ENCODE peak calls at places on chromosome 15, in six cellular contexts. V, R, E, X, K and I are unnamed samples.

GRCh38 chr15:83030021-83030420 is 18.6 kb upstream of the C15orf40 start:
- DNase-seq in E (no peak), X (no peak), R (no peak), V (peak), K (no peak), I (no peak)

GRCh38 chr15:31384568-31384967 is 57.9 kb downstream of the KLF13 start:
- DNase-seq in R (no peak), K (no peak), V (no peak), X (no peak), E (no peak), I (no peak)

GRCh38 chr15:60539881-60540613 is 61.1 kb upstream of the ICE2 start:
- DNase-seq in K (no peak), X (no peak), R (no peak), V (no peak), E (no peak), I (no peak)

GRCh38 chr15:50786468-50786867 is 21.0 kb upstream of the SPPL2A start:
- DNase-seq in X (no peak), E (no peak), K (no peak), V (no peak), R (no peak), I (no peak)

GRCh38 chr15:34621675-34622074 is 38.2 kb upstream of the GOLGA8B start:
- DNase-seq in K (no peak), R (peak), E (no peak), V (peak), X (peak), I (peak)

GRCh38 chr15:60301024-60301423 is 96.8 kb downstream of the ANXA2 start:
- DNase-seq in R (no peak), K (no peak), V (peak), E (no peak), X (peak), I (no peak)

GRCh38 chr15:80898040-80898439 is 91.6 kb downstream of the MESD start:
- DNase-seq in K (no peak), E (no peak), X (no peak), R (peak), V (no peak), I (no peak)

GRCh38 chr15:45441686-45442085 is 63.3 kb upstream of the GATM start:
- DNase-seq in E (no peak), K (no peak), X (no peak), V (no peak), R (peak), I (no peak)

GRCh38 chr15:74382004-74382816 is 14.8 kb upstream of the CYP11A1 start:
- DNase-seq in X (peak), V (peak), K (peak), E (no peak), R (peak), I (peak)

GRCh38 chr15:78671626-78672211 is 30.7 kb upstream of the CHRNB4 start:
- DNase-seq in V (no peak), E (no peak), X (no peak), R (no peak), K (peak), I (no peak)
- TF ChIP-seq JUND in V (no peak), E (no peak), X (no peak), R (no peak), K (no peak), I (no peak)

DNA sequence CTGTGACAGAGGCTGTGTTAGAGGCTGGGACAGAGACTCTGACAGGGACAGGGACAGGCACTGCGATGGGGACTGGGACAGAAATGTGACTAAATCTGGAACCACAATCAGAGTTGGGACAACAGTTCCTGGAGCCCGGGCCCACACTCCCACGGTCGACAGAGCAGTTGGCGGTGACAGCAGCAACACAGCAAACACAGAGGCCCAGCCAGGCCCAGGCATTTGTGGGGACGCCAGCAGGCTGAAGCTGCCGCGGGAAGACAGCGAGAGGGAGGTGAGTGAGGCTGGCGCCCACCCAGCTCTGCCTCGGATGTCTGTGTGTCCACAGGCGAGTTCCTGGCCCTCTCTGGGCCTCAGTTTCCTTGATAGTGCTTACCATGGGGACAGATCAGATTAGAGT is 9.3 kb upstream of the HCN4 start:
- DNase-seq in X (no peak), R (no peak), K (no peak), V (no peak), E (no peak), I (no peak)
- TF ChIP-seq JUND in X (no peak), R (no peak), K (no peak), V (no peak), E (no peak), I (no peak)

DNA sequence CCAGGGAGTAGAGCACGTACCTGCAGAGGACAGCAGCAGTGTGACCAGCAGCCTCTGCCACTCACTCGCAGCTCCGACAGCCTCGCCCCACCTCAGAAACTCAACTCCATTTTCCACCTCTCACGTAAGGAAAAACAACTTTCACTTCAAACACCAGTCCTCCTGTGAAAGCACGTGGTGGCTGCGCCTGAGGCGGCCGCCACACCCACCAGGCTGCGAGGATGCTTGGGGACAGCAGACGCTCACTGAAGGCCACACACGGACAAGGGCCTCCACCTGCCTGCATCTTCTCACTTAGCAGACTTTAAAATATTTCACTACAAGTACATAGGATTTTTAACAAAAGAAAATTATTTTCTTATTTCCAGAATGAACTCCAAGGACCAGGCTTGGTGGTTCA is 67.9 kb downstream of the CYFIP1 start:
- DNase-seq in V (no peak), K (no peak), X (no peak), E (no peak), R (no peak), I (no peak)
- TF ChIP-seq JUND in V (no peak), K (no peak), X (no peak), E (no peak), R (no peak), I (no peak)

DNA sequence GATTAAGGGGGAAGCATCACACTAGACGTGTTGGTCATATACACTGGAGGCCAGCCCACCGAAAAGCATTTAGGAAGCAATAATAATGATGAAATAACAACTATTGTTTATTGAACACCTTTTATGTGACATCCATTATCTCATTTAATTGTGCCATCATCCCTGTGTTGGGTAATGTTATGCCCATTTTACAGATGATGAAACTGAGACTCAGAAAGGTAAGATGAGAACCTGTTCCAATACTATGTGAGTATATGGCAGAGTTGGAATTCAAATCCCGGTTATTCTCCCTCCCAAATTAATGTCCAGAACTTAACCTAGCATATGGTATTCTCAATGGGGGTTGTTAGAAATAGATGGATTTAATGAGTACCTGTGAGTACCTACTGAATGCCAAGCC is 99.2 kb downstream of the SMAD6 start:
- DNase-seq in V (no peak), E (no peak), K (no peak), X (no peak), R (no peak), I (no peak)
- TF ChIP-seq JUND in V (no peak), E (no peak), K (no peak), X (no peak), R (no peak), I (no peak)

DNA sequence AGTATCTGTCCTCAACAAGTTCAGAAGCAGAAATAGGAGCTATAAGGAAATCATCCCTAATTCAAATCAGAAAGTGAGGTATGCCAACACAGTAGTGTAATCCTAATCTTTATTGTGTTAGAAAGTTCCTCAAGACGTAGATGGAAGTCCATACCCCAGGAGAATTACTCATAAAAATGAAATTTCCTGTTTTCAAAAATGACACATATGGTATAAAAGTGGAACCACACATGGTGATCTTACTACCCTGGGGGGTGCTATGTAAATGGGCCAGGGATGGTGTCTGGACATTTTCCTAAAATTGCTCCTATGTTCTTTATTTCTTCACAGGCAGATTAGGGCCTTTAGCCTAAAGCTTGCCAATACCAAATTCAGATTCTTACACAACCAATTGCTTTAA is 204.1 kb downstream of the ARRDC4 start:
- DNase-seq in V (no peak), K (no peak), R (no peak), E (no peak), X (no peak), I (no peak)
- TF ChIP-seq JUND in V (no peak), K (no peak), R (no peak), E (no peak), X (no peak), I (no peak)

DNA sequence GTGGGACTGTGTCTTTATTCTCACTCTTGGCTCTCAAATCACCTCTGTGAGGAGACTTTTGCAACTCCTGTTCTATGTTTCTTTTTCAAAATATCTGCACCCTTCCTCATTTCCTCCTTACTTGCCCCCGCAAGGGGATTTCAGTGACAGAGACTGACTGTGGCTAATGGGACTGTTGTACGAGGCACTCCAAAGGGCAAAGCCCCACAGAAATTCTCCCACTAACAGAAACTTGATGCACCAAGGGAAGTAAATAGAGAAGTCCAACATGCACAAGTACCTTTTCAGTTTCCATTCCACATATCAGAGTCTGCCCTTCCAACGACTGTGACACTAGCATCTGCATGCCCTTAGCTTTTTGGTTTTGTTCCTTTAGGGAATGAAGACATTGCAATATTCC is 69.7 kb downstream of the LRRK1 start:
- DNase-seq in R (no peak), E (no peak), X (no peak), K (no peak), V (no peak), I (no peak)
- TF ChIP-seq JUND in R (no peak), E (no peak), X (no peak), K (no peak), V (no peak), I (no peak)